ENCODE peak calls at places on chromosomes 2 and 18, in four cellular contexts. One of them, this sample, is unnamed.

GRCh38 chr2:122135353-122135947 is 380.0 kb downstream of the TSN start:
- DNase-seq in GM12878: no peak
- DNase-seq in K562: peak; percentile 48
- DNase-seq in HepG2: no peak
- DNase-seq in this sample: no peak

GRCh38 chr18:32934201-32934600 is 161.4 kb upstream of the KLHL14 start:
- DNase-seq in K562: no peak
- DNase-seq in HepG2: no peak
- DNase-seq in GM12878: no peak
- DNase-seq in this sample: no peak

GRCh38 chr18:9082763-9083510 is 19.6 kb upstream of the NDUFV2 start:
- DNase-seq in GM12878: peak; percentile 68
- DNase-seq in HepG2: no peak
- DNase-seq in K562: no peak
- DNase-seq in this sample: no peak

GRCh38 chr2:68620762-68621161 is 22.6 kb upstream of the PROKR1 start:
- DNase-seq in GM12878: no peak
- DNase-seq in K562: no peak
- DNase-seq in HepG2: no peak
- DNase-seq in this sample: no peak

GRCh38 chr2:140863713-140864112 is 1267.1 kb downstream of the LRP1B start:
- DNase-seq in HepG2: peak; percentile 51
- DNase-seq in GM12878: peak; percentile 13
- DNase-seq in K562: peak; percentile 6
- DNase-seq in this sample: no peak

GRCh38 chr2:148645925-148646559 is 1.5 kb downstream of the EPC2 start:
- DNase-seq in K562: peak; percentile 35
- DNase-seq in GM12878: peak; percentile 56
- DNase-seq in HepG2: peak; percentile 82
- DNase-seq in this sample: no peak

GRCh38 chr2:234136461-234136860 is 86.0 kb downstream of the SPP2 start:
- DNase-seq in GM12878: no peak
- DNase-seq in HepG2: no peak
- DNase-seq in K562: no peak
- DNase-seq in this sample: no peak

GRCh38 chr2:58156780-58157179 is 84.3 kb downstream of the FANCL start:
- DNase-seq in K562: no peak
- DNase-seq in GM12878: no peak
- DNase-seq in HepG2: no peak
- DNase-seq in this sample: no peak

GRCh38 chr2:236295481-236295880 is 31.3 kb upstream of the ASB18 start:
- DNase-seq in GM12878: no peak
- DNase-seq in K562: no peak
- DNase-seq in HepG2: no peak
- DNase-seq in this sample: no peak

GRCh38 chr2:21372654-21373053 is 248.9 kb downstream of the TDRD15 start:
- DNase-seq in HepG2: peak; percentile 39
- DNase-seq in K562: no peak
- DNase-seq in GM12878: no peak
- DNase-seq in this sample: peak; percentile 52

GRCh38 chr2:181077128-181077709 is 96.8 kb downstream of the UBE2E3 start:
- DNase-seq in K562: peak; percentile 27
- DNase-seq in GM12878: peak; percentile 16
- DNase-seq in HepG2: peak; percentile 60
- DNase-seq in this sample: no peak

GRCh38 chr18:35369126-35369525 is 8.0 kb downstream of the ZNF396 start:
- DNase-seq in HepG2: no peak
- DNase-seq in K562: no peak
- DNase-seq in GM12878: no peak
- DNase-seq in this sample: no peak

GRCh38 chr2:98799375-98800329 is 68.7 kb upstream of the MGAT4A start:
- DNase-seq in HepG2: peak; percentile 66
- DNase-seq in K562: no peak
- DNase-seq in GM12878: no peak
- DNase-seq in this sample: no peak

GRCh38 chr2:201955702-201956141 is 77.9 kb upstream of the FZD7 start:
- DNase-seq in K562: no peak
- DNase-seq in GM12878: no peak
- DNase-seq in HepG2: no peak
- DNase-seq in this sample: no peak
- TF ChIP-seq CBX5 in K562: no peak
- TF ChIP-seq CBX5 in GM12878: no peak
- TF ChIP-seq CBX5 in HepG2: no peak
- TF ChIP-seq CBX5 in this sample: no peak

GRCh38 chr2:149744845-149745244 is 157.3 kb upstream of the MMADHC start:
- DNase-seq in K562: no peak
- DNase-seq in HepG2: no peak
- DNase-seq in GM12878: no peak
- DNase-seq in this sample: no peak
- TF ChIP-seq CBX5 in K562: no peak
- TF ChIP-seq CBX5 in HepG2: no peak
- TF ChIP-seq CBX5 in GM12878: no peak
- TF ChIP-seq CBX5 in this sample: no peak

GRCh38 chr2:152466925-152467676 is 132.1 kb downstream of the FMNL2 start:
- DNase-seq in GM12878: peak; percentile 74
- DNase-seq in K562: no peak
- DNase-seq in HepG2: no peak
- DNase-seq in this sample: peak; percentile 23

GRCh38 chr2:152465541-152465940 is 130.6 kb downstream of the FMNL2 start:
- DNase-seq in GM12878: no peak
- DNase-seq in K562: no peak
- DNase-seq in HepG2: no peak
- DNase-seq in this sample: no peak

GRCh38 chr2:152464853-152465470 is 130.0 kb downstream of the FMNL2 start:
- DNase-seq in K562: no peak
- DNase-seq in GM12878: no peak
- DNase-seq in HepG2: no peak
- DNase-seq in this sample: no peak

GRCh38 chr2:152467677-152468406 is 132.9 kb downstream of the FMNL2 start:
- DNase-seq in GM12878: peak; percentile 8
- DNase-seq in HepG2: no peak
- DNase-seq in K562: no peak
- DNase-seq in this sample: no peak

DNA sequence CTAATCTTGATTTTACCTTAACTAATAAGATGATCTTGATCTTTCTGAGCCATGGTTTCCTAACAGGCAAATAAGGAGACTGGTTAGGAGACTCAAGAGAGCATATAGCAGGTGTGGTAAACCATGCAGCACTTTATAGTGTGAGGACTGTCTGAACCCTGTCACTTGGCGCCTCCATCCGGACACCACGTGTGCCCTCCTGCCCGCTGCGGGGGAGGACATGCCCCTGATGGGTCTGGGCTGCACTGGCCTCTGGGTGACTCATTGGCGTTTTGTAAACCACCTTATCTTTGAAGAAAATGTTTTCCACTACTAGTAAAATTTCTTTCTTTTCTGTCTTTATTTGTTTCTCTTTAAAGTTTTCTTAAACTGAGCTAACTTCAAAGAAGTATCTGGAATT is 131.1 kb downstream of the FMNL2 start:
- DNase-seq in GM12878: peak; percentile 30
- DNase-seq in HepG2: no peak
- DNase-seq in K562: peak; percentile 17
- DNase-seq in this sample: no peak
- TF ChIP-seq CBX5 in GM12878: no peak
- TF ChIP-seq CBX5 in HepG2: no peak
- TF ChIP-seq CBX5 in K562: no peak
- TF ChIP-seq CBX5 in this sample: no peak

GRCh38 chr2:100976634-100977391 is 25.3 kb upstream of the RPL31 start:
- DNase-seq in HepG2: no peak
- DNase-seq in K562: no peak
- DNase-seq in GM12878: peak; percentile 25
- DNase-seq in this sample: no peak

GRCh38 chr2:100977511-100977910 is 24.6 kb upstream of the RPL31 start:
- DNase-seq in K562: no peak
- DNase-seq in HepG2: no peak
- DNase-seq in GM12878: no peak
- DNase-seq in this sample: no peak

GRCh38 chr2:100981011-100981410 is 21.1 kb upstream of the RPL31 start:
- DNase-seq in GM12878: no peak
- DNase-seq in HepG2: no peak
- DNase-seq in K562: no peak
- DNase-seq in this sample: no peak

GRCh38 chr2:100980046-100980445 is 22.0 kb upstream of the RPL31 start:
- DNase-seq in HepG2: no peak
- DNase-seq in GM12878: no peak
- DNase-seq in K562: no peak
- DNase-seq in this sample: no peak

DNA sequence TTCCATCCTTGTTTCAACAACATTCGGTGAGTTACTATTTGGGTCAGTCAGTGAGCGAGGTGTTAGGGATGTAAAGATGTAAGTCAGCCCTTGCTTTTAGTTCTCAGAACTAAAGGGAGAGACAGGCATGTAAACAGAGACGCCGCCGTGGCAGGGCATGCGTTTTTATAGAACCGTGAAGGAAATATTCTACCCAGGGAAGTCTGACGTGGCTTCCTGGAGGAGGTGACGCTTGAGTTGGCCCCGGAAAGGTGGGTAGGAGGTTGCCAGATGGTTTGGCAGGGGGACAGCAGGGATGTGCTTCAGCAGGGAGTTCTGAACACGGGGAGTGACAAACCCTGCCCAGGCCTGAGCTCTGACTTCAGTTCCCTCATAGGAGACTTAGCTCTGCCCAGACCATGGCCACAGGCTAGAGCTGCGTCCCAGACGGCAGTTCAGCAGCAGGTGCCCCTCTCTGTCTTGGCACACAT is 23.5 kb upstream of the RPL31 start:
- DNase-seq in HepG2: no peak
- DNase-seq in K562: no peak
- DNase-seq in GM12878: no peak
- DNase-seq in this sample: no peak
- TF ChIP-seq CBX5 in HepG2: no peak
- TF ChIP-seq CBX5 in K562: no peak
- TF ChIP-seq CBX5 in GM12878: no peak
- TF ChIP-seq CBX5 in this sample: no peak

GRCh38 chr2:127673304-127674069 is 1.8 kb downstream of the LIMS2 start:
- DNase-seq in K562: no peak
- DNase-seq in GM12878: no peak
- DNase-seq in HepG2: no peak
- DNase-seq in this sample: no peak

GRCh38 chr2:127675335-127676261 is at the start of gene LIMS2:
- DNase-seq in HepG2: no peak
- DNase-seq in K562: no peak
- DNase-seq in GM12878: no peak
- DNase-seq in this sample: peak; percentile 66

GRCh38 chr2:127672341-127673303 is 2.7 kb downstream of the LIMS2 start:
- DNase-seq in K562: no peak
- DNase-seq in HepG2: no peak
- DNase-seq in GM12878: no peak
- DNase-seq in this sample: no peak

GRCh38 chr2:127676906-127677305 is 1.6 kb upstream of the LIMS2 start:
- DNase-seq in GM12878: no peak
- DNase-seq in HepG2: no peak
- DNase-seq in K562: no peak
- DNase-seq in this sample: no peak

DNA sequence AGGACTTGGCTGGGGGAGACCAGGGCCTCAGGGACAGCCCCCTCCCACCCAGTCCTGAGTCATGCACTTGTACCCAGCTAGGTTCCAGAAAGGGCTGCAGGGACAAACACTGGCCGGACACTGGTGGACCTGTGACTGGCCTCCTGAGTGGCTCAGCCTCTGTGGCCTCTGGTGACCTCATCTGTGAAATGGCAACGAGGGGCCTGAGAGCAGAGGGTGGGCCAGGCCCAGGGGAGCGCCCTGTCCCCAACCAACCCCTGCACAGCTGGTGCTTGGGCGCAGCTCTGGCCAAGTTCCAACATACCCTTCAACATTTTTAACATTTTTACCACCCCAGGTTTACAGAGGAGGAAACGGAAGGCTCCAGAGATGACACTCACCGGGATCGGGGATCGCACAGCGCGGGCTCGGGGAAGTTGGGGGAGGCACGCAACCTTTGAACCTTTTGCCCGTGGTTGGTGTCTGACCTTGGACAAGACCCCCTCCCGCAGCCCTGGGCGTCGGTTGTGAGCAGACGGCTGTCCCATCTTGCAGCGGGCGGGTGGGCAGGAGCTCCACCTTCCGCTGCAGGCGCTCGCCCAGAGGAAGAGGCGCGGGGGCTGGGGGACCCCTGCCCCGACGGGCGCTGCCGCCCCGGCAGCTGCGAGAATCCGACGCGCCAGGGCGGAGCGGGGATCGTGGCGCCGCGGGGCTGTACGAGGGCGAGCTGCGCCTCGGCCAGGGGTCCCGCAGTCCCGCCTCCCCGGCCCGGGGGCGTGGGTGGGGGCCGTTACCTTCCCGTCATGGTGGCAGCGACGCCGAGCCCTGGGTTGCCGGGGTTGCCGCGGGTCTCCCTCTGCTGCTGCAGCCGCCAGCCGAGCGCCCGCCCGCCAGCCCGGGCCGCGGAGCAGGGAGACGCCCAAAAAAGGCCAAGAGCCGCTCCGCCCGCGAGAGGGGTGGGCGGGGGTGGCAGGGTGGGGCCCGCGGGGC is 805 bp downstream of the LIMS2 start:
- DNase-seq in K562: peak; percentile 54
- DNase-seq in GM12878: no peak
- DNase-seq in HepG2: no peak
- DNase-seq in this sample: no peak
- TF ChIP-seq CBX5 in K562: no peak
- TF ChIP-seq CBX5 in GM12878: no peak
- TF ChIP-seq CBX5 in HepG2: no peak
- TF ChIP-seq CBX5 in this sample: no peak

GRCh38 chr2:85866165-85866659 is 22.6 kb downstream of the ST3GAL5 start:
- DNase-seq in GM12878: no peak
- DNase-seq in HepG2: no peak
- DNase-seq in K562: no peak
- DNase-seq in this sample: no peak

GRCh38 chr2:85867556-85868292 is 21.1 kb downstream of the ST3GAL5 start:
- DNase-seq in K562: no peak
- DNase-seq in GM12878: no peak
- DNase-seq in HepG2: no peak
- DNase-seq in this sample: no peak

GRCh38 chr2:85867121-85867520 is 21.7 kb downstream of the ST3GAL5 start:
- DNase-seq in HepG2: no peak
- DNase-seq in GM12878: no peak
- DNase-seq in K562: no peak
- DNase-seq in this sample: no peak

GRCh38 chr2:85864654-85865053 is 24.1 kb downstream of the ST3GAL5 start:
- DNase-seq in K562: no peak
- DNase-seq in GM12878: no peak
- DNase-seq in HepG2: no peak
- DNase-seq in this sample: no peak

DNA sequence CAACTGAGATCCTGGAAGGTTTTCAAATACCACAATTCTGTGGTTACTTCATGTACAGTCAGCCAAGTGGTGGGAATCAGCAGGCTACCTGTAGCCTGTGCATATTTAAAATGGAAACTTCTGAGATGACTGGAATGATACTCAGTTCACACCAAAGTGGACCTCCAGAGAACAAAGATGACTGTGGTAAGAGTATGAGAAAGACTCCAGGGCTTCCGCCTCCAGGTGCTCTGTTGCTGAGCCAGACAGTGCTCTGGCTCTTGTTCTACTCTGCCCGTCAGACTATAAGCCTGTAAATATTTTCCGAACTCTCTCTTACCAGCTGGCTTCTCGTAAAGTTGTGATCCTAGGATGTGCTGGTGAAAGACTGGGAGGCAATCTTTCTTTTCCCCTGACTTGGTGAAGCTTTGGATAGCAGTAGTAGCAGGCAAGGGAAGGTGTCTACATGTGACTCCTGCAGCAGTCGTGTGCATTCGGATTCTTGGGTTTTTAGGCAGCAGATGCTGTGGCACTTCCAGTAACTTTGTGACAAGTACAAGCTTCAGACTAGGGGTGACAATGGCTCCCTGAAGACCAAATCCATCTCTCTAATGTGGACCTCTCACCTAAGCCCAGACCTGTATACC is 23.1 kb downstream of the ST3GAL5 start:
- DNase-seq in HepG2: no peak
- DNase-seq in GM12878: peak; percentile 62
- DNase-seq in K562: no peak
- DNase-seq in this sample: no peak
- TF ChIP-seq CBX5 in HepG2: no peak
- TF ChIP-seq CBX5 in GM12878: peak; percentile 22
- TF ChIP-seq CBX5 in K562: no peak
- TF ChIP-seq CBX5 in this sample: no peak

This sample was measured in H1.